ENCODE peak calls at places on chromosome 1, in five cellular contexts. S, M, K, R and F are unnamed samples.

GRCh38 chr1:208374391-208374941 is 130.3 kb upstream of the PLXNA2 start:
- DNase-seq in S (no peak), M (peak), K (no peak), R (no peak), F (no peak)

GRCh38 chr1:153768316-153769126 is 6.7 kb upstream of the SLC27A3 start:
- DNase-seq in S (no peak), M (no peak), K (no peak), R (no peak), F (no peak)

GRCh38 chr1:184051485-184052193 is at the start of gene TSEN15:
- DNase-seq in S (peak), M (peak), K (peak), R (peak), F (peak)

GRCh38 chr1:203563291-203563690 is 63.3 kb upstream of the ATP2B4 start:
- DNase-seq in S (no peak), M (no peak), K (no peak), R (no peak), F (no peak)

GRCh38 chr1:53380296-53380695 is 52.4 kb upstream of the LRP8 start:
- DNase-seq in S (no peak), M (no peak), K (no peak), R (peak), F (no peak)

GRCh38 chr1:56258395-56258794 is 321.0 kb downstream of the PLPP3 start:
- DNase-seq in S (no peak), M (no peak), K (no peak), R (no peak), F (no peak)

GRCh38 chr1:174942547-174943255 is 57.0 kb upstream of the CACYBP start:
- DNase-seq in S (peak), M (no peak), K (no peak), R (no peak), F (no peak)

GRCh38 chr1:169321539-169321938 is 46.1 kb downstream of the NME7 start:
- DNase-seq in S (no peak), M (peak), K (peak), R (no peak), F (no peak)

GRCh38 chr1:195831789-195832188 is 776.5 kb downstream of the KCNT2 start:
- DNase-seq in S (no peak), M (peak), K (no peak), R (no peak), F (no peak)

GRCh38 chr1:22673486-22674409 is 20.7 kb downstream of the C1QB start:
- DNase-seq in S (peak), M (peak), K (peak), R (peak), F (peak)

GRCh38 chr1:185681034-185681633 is 53.1 kb upstream of the HMCN1 start:
- DNase-seq in S (peak), M (peak), K (peak), R (peak), F (no peak)

GRCh38 chr1:66182551-66183178 is 351.3 kb upstream of the SGIP1 start:
- DNase-seq in S (no peak), M (peak), K (peak), R (no peak), F (no peak)

GRCh38 chr1:26122988-26123973 is 11.7 kb downstream of the PDIK1L start:
- DNase-seq in S (no peak), M (no peak), K (no peak), R (no peak), F (no peak)

GRCh38 chr1:21924503-21925005 is 12.6 kb downstream of the HSPG2 start:
- DNase-seq in S (no peak), M (no peak), K (no peak), R (no peak), F (no peak)

GRCh38 chr1:10634428-10635384 is 160.0 kb downstream of the PEX14 start:
- DNase-seq in S (no peak), M (peak), K (no peak), R (no peak), F (no peak)

GRCh38 chr1:20725189-20726106 is 7.1 kb downstream of the SH2D5 start:
- DNase-seq in S (no peak), M (no peak), K (no peak), R (peak), F (peak)

GRCh38 chr1:70334436-70334835 is 20.1 kb downstream of the ANKRD13C start:
- DNase-seq in S (no peak), M (no peak), K (no peak), R (no peak), F (no peak)

GRCh38 chr1:58396150-58396549 is 150.4 kb downstream of the OMA1 start:
- DNase-seq in S (no peak), M (no peak), K (no peak), R (no peak), F (no peak)

GRCh38 chr1:21816602-21817302 is 4.7 kb downstream of the LDLRAD2 start:
- DNase-seq in S (no peak), M (no peak), K (no peak), R (peak), F (no peak)

GRCh38 chr1:54806931-54807611 is 5.9 kb upstream of the TTC22 start:
- DNase-seq in S (no peak), M (no peak), K (no peak), R (peak), F (no peak)

GRCh38 chr1:94541175-94542087 is at the start of gene F3:
- DNase-seq in S (no peak), M (peak), K (peak), R (peak), F (peak)

GRCh38 chr1:177479600-177479999 is 308.8 kb downstream of the BRINP2 start:
- DNase-seq in S (no peak), M (no peak), K (no peak), R (no peak), F (no peak)

GRCh38 chr1:171909711-171910110 is 68.4 kb downstream of the DNM3 start:
- DNase-seq in S (no peak), M (no peak), K (no peak), R (no peak), F (no peak)

GRCh38 chr1:91619881-91620280 is 119.2 kb downstream of the CDC7 start:
- DNase-seq in S (no peak), M (no peak), K (no peak), R (no peak), F (no peak)

GRCh38 chr1:161958425-161958824 is 65.2 kb downstream of the OLFML2B start:
- DNase-seq in S (no peak), M (no peak), K (no peak), R (no peak), F (peak)

GRCh38 chr1:6001992-6002576 is 9.9 kb upstream of the NPHP4 start:
- DNase-seq in S (no peak), M (no peak), K (no peak), R (peak), F (peak)

GRCh38 chr1:63318255-63319068 is 3.9 kb upstream of the FOXD3 start:
- DNase-seq in S (no peak), M (no peak), K (no peak), R (no peak), F (no peak)
- H3K4me3 ChIP-seq in S (peak), M (peak), K (no peak), R (no peak), F (no peak)

DNA sequence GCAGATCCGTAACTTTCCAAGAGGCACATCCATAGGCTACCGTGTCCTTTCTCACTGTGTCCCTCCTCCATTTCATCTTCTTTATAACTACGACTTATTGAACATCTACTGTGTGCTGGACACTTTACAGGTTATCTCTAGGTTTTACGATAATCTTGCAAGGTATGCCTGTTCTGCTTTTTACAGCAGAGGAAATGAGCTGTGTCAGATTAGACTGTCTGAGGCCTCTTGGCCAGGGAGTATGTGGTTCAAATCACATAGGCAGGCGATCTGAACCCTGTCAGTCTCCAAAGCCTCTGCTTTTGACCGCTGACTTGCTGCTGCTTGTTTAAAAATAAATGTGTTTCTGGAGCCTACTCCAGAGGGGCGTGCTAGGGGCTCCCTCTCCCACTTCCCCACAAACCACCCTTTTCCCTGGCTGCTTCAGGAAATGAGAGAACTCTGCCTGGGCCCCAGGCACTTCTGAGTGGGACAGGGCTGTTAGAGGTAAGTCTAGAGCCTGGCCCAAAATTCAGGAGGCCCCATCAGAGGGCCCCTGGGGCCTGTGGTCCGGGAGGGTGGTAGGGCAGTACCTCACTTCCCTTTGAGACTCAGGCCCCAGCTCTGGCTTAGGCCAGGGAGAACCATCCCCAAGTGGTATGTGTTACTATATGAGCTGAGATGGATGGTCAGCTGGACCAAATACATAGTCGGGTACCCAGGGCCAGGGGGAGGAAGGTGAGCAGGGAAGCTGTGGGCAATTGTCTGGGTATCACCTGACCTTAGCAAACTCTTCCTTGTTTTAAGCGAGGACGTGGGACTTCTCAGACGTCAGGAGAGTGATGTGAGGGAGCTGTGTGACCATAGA is 4.4 kb downstream of the PSEN2 start:
- DNase-seq in S (no peak), M (no peak), K (no peak), R (no peak), F (no peak)
- H3K27ac ChIP-seq in S (no peak), M (no peak), K (no peak), R (peak), F (no peak)

GRCh38 chr1:235993652-235994051 is 71.2 kb downstream of the NID1 start:
- DNase-seq in S (no peak), M (no peak), K (no peak), R (no peak), F (no peak)

GRCh38 chr1:235997916-235998315 is 67.0 kb downstream of the NID1 start:
- DNase-seq in S (no peak), M (no peak), K (no peak), R (no peak), F (no peak)

GRCh38 chr1:235996048-235996785 is 68.7 kb downstream of the NID1 start:
- DNase-seq in S (no peak), M (no peak), K (no peak), R (no peak), F (no peak)

GRCh38 chr1:235997049-235997448 is 67.8 kb downstream of the NID1 start:
- DNase-seq in S (no peak), M (no peak), K (no peak), R (no peak), F (no peak)

DNA sequence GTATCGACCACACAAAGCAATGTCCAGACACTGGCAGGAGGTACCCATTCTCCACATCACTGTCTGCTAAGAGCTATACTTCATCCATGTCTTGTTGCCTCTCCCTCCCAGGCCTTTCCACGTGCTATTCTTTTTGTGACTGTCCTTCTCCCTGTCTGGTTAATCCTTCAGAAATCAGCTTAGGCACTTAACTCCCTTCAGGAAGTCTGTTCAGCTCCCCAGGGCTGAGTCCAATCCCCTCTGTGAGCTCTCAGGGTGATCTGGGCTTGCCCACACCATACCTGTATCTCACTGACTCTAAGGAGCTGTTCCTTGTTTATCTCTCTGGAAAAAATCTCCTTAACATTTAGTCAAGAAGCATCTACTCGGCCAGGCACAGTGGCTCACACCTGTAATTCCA is 69.4 kb downstream of the NID1 start:
- DNase-seq in S (no peak), M (no peak), K (no peak), R (no peak), F (no peak)
- TF ChIP-seq CTCF in S (no peak), M (no peak), K (no peak), R (no peak), F (no peak)

GRCh38 chr1:151144474-151145157 is 1.8 kb downstream of the SEMA6C start:
- DNase-seq in S (no peak), M (no peak), K (no peak), R (no peak), F (peak)
- H3K4me3 ChIP-seq in S (no peak), M (no peak), K (no peak), R (peak), F (peak)

DNA sequence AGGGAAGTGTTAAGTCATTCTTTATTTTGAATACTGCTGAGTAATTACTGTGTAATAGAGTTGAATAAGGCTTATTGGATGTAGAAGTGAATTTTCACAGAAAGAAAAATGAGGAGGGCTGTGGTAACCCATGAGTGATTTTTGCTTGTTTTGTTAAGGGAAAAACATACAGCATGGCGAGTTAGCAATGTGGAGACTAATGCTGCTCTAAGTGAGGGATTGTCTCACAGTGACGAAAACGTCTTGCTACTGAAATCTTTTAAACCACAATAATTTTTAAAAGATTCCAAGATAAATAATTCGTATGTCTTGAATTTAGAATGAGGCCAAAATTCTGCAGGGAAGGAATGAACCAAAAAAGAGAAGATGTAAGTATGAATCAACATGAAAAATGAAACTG is 16.2 kb upstream of the PLA2G4A start:
- DNase-seq in S (no peak), M (no peak), K (no peak), R (no peak), F (no peak)
- H3K27ac ChIP-seq in S (no peak), M (no peak), K (no peak), R (no peak), F (no peak)

GRCh38 chr1:232627645-232628334 is 2.1 kb downstream of the SIPA1L2 start:
- DNase-seq in S (peak), M (peak), K (peak), R (peak), F (no peak)
- TF ChIP-seq CTCF in S (peak), M (peak), K (peak), R (peak), F (peak)

GRCh38 chr1:18110968-18111367 is 3.4 kb downstream of the IGSF21 start:
- DNase-seq in S (no peak), M (peak), K (no peak), R (no peak), F (peak)
- H3K4me3 ChIP-seq in S (no peak), M (peak), K (no peak), R (no peak), F (peak)

GRCh38 chr1:176188604-176189003 is 18.5 kb downstream of the COP1 start:
- DNase-seq in S (no peak), M (no peak), K (no peak), R (no peak), F (no peak)

GRCh38 chr1:176178316-176178715 is 28.8 kb downstream of the COP1 start:
- DNase-seq in S (peak), M (no peak), K (no peak), R (no peak), F (no peak)

GRCh38 chr1:176187001-176187400 is 20.1 kb downstream of the COP1 start:
- DNase-seq in S (no peak), M (no peak), K (no peak), R (peak), F (no peak)

GRCh38 chr1:176177764-176178163 is 29.3 kb downstream of the COP1 start:
- DNase-seq in S (peak), M (no peak), K (no peak), R (no peak), F (no peak)

GRCh38 chr1:176183618-176184017 is 23.5 kb downstream of the COP1 start:
- DNase-seq in S (no peak), M (no peak), K (no peak), R (no peak), F (no peak)
- H3K27ac ChIP-seq in S (peak), M (no peak), K (no peak), R (no peak), F (peak)

DNA sequence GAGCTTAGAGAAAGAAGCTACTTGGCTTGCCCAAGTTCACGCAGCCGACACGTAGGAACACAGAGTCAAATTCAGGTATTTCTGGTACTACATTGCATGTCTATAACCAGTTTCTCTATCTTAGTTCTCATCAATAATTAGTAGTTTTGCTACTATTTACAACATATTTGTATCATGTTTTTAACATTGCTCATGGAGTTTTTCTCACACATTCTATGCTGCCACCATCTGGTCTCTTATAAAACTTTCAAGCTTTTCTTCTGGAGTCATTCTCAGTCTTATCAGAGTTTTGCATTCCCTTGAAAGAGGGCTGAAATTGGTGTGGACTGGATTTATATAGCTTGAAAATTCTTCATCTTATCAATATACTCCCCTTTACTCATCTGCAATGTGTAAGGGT is 118.8 kb upstream of the PALMD start:
- DNase-seq in S (no peak), M (peak), K (no peak), R (no peak), F (no peak)
- TF ChIP-seq CTCF in S (peak), M (peak), K (peak), R (no peak), F (no peak)